ENCODE peak calls at places on chromosomes 7 and 10, in five cellular contexts. P, T, W, A and H are unnamed samples.

GRCh38 chr7:74606101-74606908 is 51.2 kb upstream of the GTF2I start:
- DNase-seq in P (no peak), T (peak; percentile 54), W (peak; percentile 79), A (no peak), H (peak; percentile 33)

GRCh38 chr10:102342462-102342861 is 53.0 kb upstream of the NFKB2 start:
- DNase-seq in P (no peak), T (no peak), W (no peak), A (no peak), H (no peak)

GRCh38 chr7:139683137-139683871 is 94.5 kb downstream of the HIPK2 start:
- DNase-seq in P (peak; percentile 33), T (no peak), W (no peak), A (no peak), H (no peak)

GRCh38 chr10:74801447-74801846 is 25.0 kb upstream of the KAT6B start:
- DNase-seq in P (no peak), T (no peak), W (no peak), A (no peak), H (no peak)

GRCh38 chr10:78627254-78627795 is 441.4 kb upstream of the ZMIZ1 start:
- DNase-seq in P (no peak), T (no peak), W (no peak), A (no peak), H (no peak)

GRCh38 chr10:103350522-103351260 is at the start of gene PCGF6:
- DNase-seq in P (peak; percentile 75), T (peak; percentile 79), W (peak; percentile 94), A (no peak), H (peak; percentile 82)

GRCh38 chr10:103679096-103679790 is 176.1 kb downstream of the SH3PXD2A start:
- DNase-seq in P (no peak), T (no peak), W (no peak), A (no peak), H (no peak)

GRCh38 chr7:30598121-30598876 is 3.6 kb downstream of the GARS1 start:
- DNase-seq in P (peak; percentile 38), T (no peak), W (peak; percentile 29), A (no peak), H (no peak)

GRCh38 chr7:134632937-134633540 is 13.6 kb upstream of the BPGM start:
- DNase-seq in P (peak; percentile 65), T (peak; percentile 14), W (no peak), A (no peak), H (peak; percentile 31)

GRCh38 chr7:70669859-70670258 is 462.1 kb upstream of the GALNT17 start:
- DNase-seq in P (no peak), T (no peak), W (no peak), A (no peak), H (no peak)

GRCh38 chr7:142468871-142469652 is 211.2 kb upstream of the PRSS58 start:
- DNase-seq in P (no peak), T (no peak), W (no peak), A (no peak), H (no peak)
- H3K4me1 ChIP-seq in P (no peaks in the 10 kb centered on the region), T (no peaks in the 10 kb centered on the region), W (peaks cover 2% of the 10 kb centered on the region), A (no peaks in the 10 kb centered on the region), H (peaks cover 27% of the 10 kb centered on the region)

DNA sequence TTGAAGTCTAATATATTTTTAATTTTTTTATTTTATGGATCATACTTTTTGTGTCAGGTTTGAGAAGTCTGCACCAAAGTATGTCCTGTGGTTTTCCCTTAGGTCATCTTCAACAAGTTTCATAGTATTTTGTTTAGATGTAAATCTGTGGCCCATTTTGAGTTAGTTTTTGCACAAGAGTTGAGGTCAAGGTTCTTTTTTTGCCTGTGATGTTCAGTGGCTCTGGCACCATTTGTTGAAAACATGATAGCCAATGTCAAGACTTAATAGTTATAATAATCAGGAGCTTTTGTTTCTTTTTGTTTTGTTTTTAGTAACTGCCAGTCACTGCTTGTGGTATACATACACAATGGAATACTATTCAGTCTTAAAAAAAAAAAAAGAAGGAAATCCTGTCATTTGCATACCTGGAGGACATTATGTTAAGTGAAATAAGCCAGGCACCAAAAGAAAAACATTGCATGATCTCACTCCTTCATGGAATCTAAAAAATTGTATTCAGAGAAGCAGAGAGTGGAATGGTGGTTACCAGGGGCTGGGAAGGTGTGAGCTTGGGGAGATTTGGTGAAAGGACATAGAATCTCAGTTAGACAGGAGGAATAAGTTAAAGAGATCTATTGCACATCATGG is 61.3 kb downstream of the EGFR start:
- DNase-seq in P (no peak), T (no peak), W (no peak), A (no peak), H (no peak)
- H3K4me1 ChIP-seq in P (peaks cover 22% of the 10 kb centered on the region), T (peaks cover 67% of the 10 kb centered on the region), W (peaks cover 5% of the 10 kb centered on the region), A (peaks cover 96% of the 10 kb centered on the region), H (no peaks in the 10 kb centered on the region)

GRCh38 chr10:32332299-32332750 is 14.6 kb downstream of the EPC1 start:
- DNase-seq in P (peak; percentile 13), T (peak; percentile 38), W (peak; percentile 39), A (no peak), H (no peak)
- H3K4me1 ChIP-seq in P (peaks cover 5% of the 10 kb centered on the region), T (peaks cover 93% of the 10 kb centered on the region), W (peaks cover 33% of the 10 kb centered on the region), A (peaks cover 25% of the 10 kb centered on the region), H (peaks cover 6% of the 10 kb centered on the region)

GRCh38 chr7:25952277-25953057 is 199.5 kb upstream of the NFE2L3 start:
- DNase-seq in P (no peak), T (peak; percentile 83), W (no peak), A (no peak), H (no peak)
- H3K4me1 ChIP-seq in P (no peaks in the 10 kb centered on the region), T (peaks cover 17% of the 10 kb centered on the region), W (no peaks in the 10 kb centered on the region), A (peaks cover 5% of the 10 kb centered on the region), H (peaks cover 47% of the 10 kb centered on the region)

DNA sequence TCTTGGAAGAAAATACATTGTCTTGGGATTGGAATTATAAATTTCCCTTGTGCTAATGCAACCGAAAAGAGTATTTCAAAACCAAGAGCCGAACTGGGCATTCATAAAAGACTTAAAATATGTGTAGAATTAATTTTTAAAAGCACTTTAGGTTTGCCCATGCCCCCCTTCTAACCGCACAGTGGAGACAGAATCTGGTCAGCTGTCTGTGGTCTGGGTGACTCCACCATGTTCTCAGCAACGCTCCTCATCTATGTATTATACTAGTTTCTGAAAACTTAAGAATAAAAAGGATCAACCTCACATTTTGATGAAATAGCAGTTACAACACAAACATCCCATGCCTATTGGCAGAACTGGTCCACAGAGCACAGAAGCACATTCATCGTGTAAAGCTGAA is 192.6 kb upstream of the C7orf33 start:
- DNase-seq in P (no peak), T (no peak), W (no peak), A (no peak), H (no peak)
- H3K4me1 ChIP-seq in P (no peaks in the 10 kb centered on the region), T (no peaks in the 10 kb centered on the region), W (no peaks in the 10 kb centered on the region), A (no peaks in the 10 kb centered on the region), H (peaks cover 17% of the 10 kb centered on the region)

GRCh38 chr7:129014501-129015101 is 40.3 kb downstream of the TNPO3 start:
- DNase-seq in P (no peak), T (no peak), W (no peak), A (no peak), H (no peak)
- H3K4me1 ChIP-seq in P (no peaks in the 10 kb centered on the region), T (no peaks in the 10 kb centered on the region), W (no peaks in the 10 kb centered on the region), A (no peaks in the 10 kb centered on the region), H (peaks cover 10% of the 10 kb centered on the region)

GRCh38 chr10:629186-629998 is 60.1 kb downstream of the DIP2C start:
- DNase-seq in P (no peak), T (no peak), W (peak; percentile 33), A (no peak), H (no peak)
- H3K4me1 ChIP-seq in P (peaks cover 11% of the 10 kb centered on the region), T (peaks cover 29% of the 10 kb centered on the region), W (peaks cover 15% of the 10 kb centered on the region), A (peaks cover 8% of the 10 kb centered on the region), H (no peaks in the 10 kb centered on the region)